ENCODE peak calls at places on chromosome 18, in six cellular contexts. O is kidney epithelial cell, E is NCI-H774, I is NCI-H1417, B is ovary, D is HT-29. W is an unnamed sample.

GRCh38 chr18:3151379-3152264 is 68.1 kb downstream of the MYOM1 start:
- DNase-seq in O (no peak), E (peak; percentile 33), I (peak; percentile 73), B (no peak), D (peak; percentile 56), W (no peak)

GRCh38 chr18:1917141-1917540 is 654.2 kb downstream of the METTL4 start:
- DNase-seq in O (no peak), E (no peak), I (no peak), B (no peak), D (no peak), W (no peak)

GRCh38 chr18:21815101-21815500 is 74.5 kb downstream of the MIB1 start:
- DNase-seq in O (no peak), E (no peak), I (no peak), B (no peak), D (no peak), W (no peak)

GRCh38 chr18:80171190-80171872 is 62.3 kb downstream of the ADNP2 start:
- DNase-seq in O (no peak), E (peak; percentile 11), I (no peak), B (peak; percentile 82), D (no peak), W (peak; percentile 83)

GRCh38 chr18:54191352-54191751 is 33.1 kb downstream of the MBD2 start:
- DNase-seq in O (no peak), E (no peak), I (no peak), B (no peak), D (no peak), W (no peak)

GRCh38 chr18:78563110-78563509 is 416.5 kb upstream of the SALL3 start:
- DNase-seq in O (no peak), E (no peak), I (no peak), B (no peak), D (no peak), W (no peak)

GRCh38 chr18:30016179-30016578 is 1026.4 kb downstream of the DSC3 start:
- DNase-seq in O (no peak), E (no peak), I (no peak), B (no peak), D (no peak), W (no peak)

GRCh38 chr18:75162978-75163377 is 46.0 kb downstream of the PTGR3 start:
- DNase-seq in O (no peak), E (no peak), I (no peak), B (no peak), D (no peak), W (no peak)

GRCh38 chr18:37280701-37281100 is 284.9 kb downstream of the CELF4 start:
- DNase-seq in O (no peak), E (no peak), I (no peak), B (no peak), D (no peak), W (no peak)

GRCh38 chr18:23539298-23539697 is 36.0 kb downstream of the RMC1 start:
- DNase-seq in O (no peak), E (no peak), I (no peak), B (no peak), D (no peak), W (no peak)

GRCh38 chr18:76491801-76492668 is 3.0 kb downstream of the ZNF516 start:
- DNase-seq in O (no peak), E (peak; percentile 13), I (peak; percentile 89), B (peak; percentile 60), D (peak; percentile 41), W (peak; percentile 43)

GRCh38 chr18:75827781-75828274 is 400.3 kb upstream of the SMIM21 start:
- DNase-seq in O (no peak), E (no peak), I (no peak), B (no peak), D (no peak), W (no peak)

GRCh38 chr18:11767935-11768334 is 78.9 kb downstream of the GNAL start:
- DNase-seq in O (no peak), E (no peak), I (no peak), B (no peak), D (no peak), W (no peak)

GRCh38 chr18:57209697-57210096 is 62.8 kb downstream of the BOD1L2 start:
- DNase-seq in O (no peak), E (no peak), I (peak; percentile 72), B (no peak), D (no peak), W (no peak)

GRCh38 chr18:44761812-44762211 is 81.1 kb downstream of the SETBP1 start:
- DNase-seq in O (no peak), E (no peak), I (no peak), B (no peak), D (no peak), W (no peak)

GRCh38 chr18:67651438-67651837 is 134.9 kb upstream of the DSEL start:
- DNase-seq in O (no peak), E (no peak), I (no peak), B (no peak), D (no peak), W (no peak)

GRCh38 chr18:29841631-29842030 is 1200.9 kb downstream of the DSC3 start:
- DNase-seq in O (no peak), E (no peak), I (no peak), B (no peak), D (no peak), W (no peak)

GRCh38 chr18:8380006-8380405 is 229.2 kb upstream of the RAB12 start:
- DNase-seq in O (no peak), E (no peak), I (no peak), B (no peak), D (no peak), W (no peak)

GRCh38 chr18:36519358-36519757 is 221.8 kb downstream of the FHOD3 start:
- DNase-seq in O (no peak), E (no peak), I (no peak), B (no peak), D (no peak), W (no peak)

GRCh38 chr18:75823376-75823950 is 396.0 kb upstream of the SMIM21 start:
- DNase-seq in O (no peak), E (peak; percentile 50), I (no peak), B (no peak), D (no peak), W (no peak)

GRCh38 chr18:13290856-13291271 is 72.3 kb downstream of the LDLRAD4 start:
- DNase-seq in O (no peak), E (no peak), I (no peak), B (no peak), D (no peak), W (no peak)

GRCh38 chr18:35582310-35582682 is 756 bp downstream of the GALNT1 start:
- DNase-seq in O (no peak), E (no peak), I (peak; percentile 58), B (no peak), D (no peak), W (no peak)

GRCh38 chr18:57446322-57446721 is 11.1 kb downstream of the ONECUT2 start:
- DNase-seq in O (no peak), E (peak; percentile 17), I (peak; percentile 80), B (no peak), D (peak; percentile 52), W (no peak)

GRCh38 chr18:3135536-3135935 is 84.2 kb downstream of the MYOM1 start:
- DNase-seq in O (no peak), E (no peak), I (no peak), B (no peak), D (no peak), W (no peak)

GRCh38 chr18:76246579-76246978 is 248.5 kb downstream of the ZNF516 start:
- DNase-seq in O (no peak), E (no peak), I (no peak), B (no peak), D (no peak), W (no peak)

GRCh38 chr18:13605477-13605876 is 120.9 kb downstream of the FAM210A start:
- DNase-seq in O (no peak), E (no peak), I (no peak), B (no peak), D (no peak), W (no peak)

GRCh38 chr18:69865656-69866241 is 81.9 kb downstream of the CD226 start:
- DNase-seq in O (no peak), E (no peak), I (no peak), B (no peak), D (no peak), W (no peak)

GRCh38 chr18:70641156-70641775 is 352.4 kb downstream of the SOCS6 start:
- DNase-seq in O (no peak), E (no peak), I (no peak), B (no peak), D (no peak), W (no peak)

GRCh38 chr18:54558609-54559585 is 32.1 kb upstream of the DYNAP start:
- DNase-seq in O (no peak), E (no peak), I (peak; percentile 82), B (no peak), D (peak; percentile 49), W (no peak)

W was measured in right cardiac atrium.